ENCODE peak calls at places on chromosomes 11 and 22, in five cellular contexts. Q is HepG2, S is SK-N-SH, G is GM12878, T is K562. M is an unnamed sample.

GRCh38 chr11:108501396-108501795 is 3.2 kb upstream of the POGLUT3 start:
- DNase-seq in T (no peak), Q (no peak), G (no peak), S (no peak), M (no peak)

GRCh38 chr11:104148696-104149095 is 15.3 kb downstream of the PDGFD start:
- DNase-seq in Q (no peak), T (no peak), G (no peak), S (no peak), M (no peak)

GRCh38 chr11:96311120-96311568 is 31.9 kb downstream of the MAML2 start:
- DNase-seq in T (no peak), S (no peak), G (no peak), Q (no peak), M (no peak)

GRCh38 chr22:45246060-45246985 is 5.6 kb upstream of the KIAA0930 start:
- DNase-seq in G (no peak), Q (peak), S (peak), T (no peak), M (no peak)

GRCh38 chr11:128508785-128509518 is 78.4 kb downstream of the ETS1 start:
- DNase-seq in S (no peak), T (no peak), Q (no peak), G (no peak), M (no peak)

GRCh38 chr11:10493041-10493663 is 38.1 kb downstream of the AMPD3 start:
- DNase-seq in S (no peak), Q (no peak), G (no peak), T (no peak), M (no peak)

GRCh38 chr11:68667511-68668253 is 16.7 kb upstream of the GAL start:
- DNase-seq in Q (no peak), T (no peak), G (no peak), S (no peak), M (no peak)

GRCh38 chr11:4523666-4524065 is 21.3 kb upstream of the OR52M1 start:
- DNase-seq in G (no peak), S (no peak), Q (no peak), T (no peak), M (no peak)

GRCh38 chr11:83933008-83933407 is 646.8 kb upstream of the CCDC90B start:
- DNase-seq in S (peak), G (no peak), T (no peak), Q (no peak), M (no peak)

GRCh38 chr11:45225277-45225676 is 60.9 kb downstream of the SYT13 start:
- DNase-seq in Q (no peak), G (no peak), T (no peak), S (no peak), M (no peak)

GRCh38 chr11:40289370-40289769 is 1170.1 kb downstream of the LRRC4C start:
- DNase-seq in G (no peak), S (no peak), T (no peak), Q (no peak), M (no peak)

GRCh38 chr11:32833921-32834320 is 4.2 kb downstream of the PRRG4 start:
- DNase-seq in T (no peak), G (no peak), Q (no peak), S (no peak), M (no peak)

GRCh38 chr11:69213964-69214363 is 58.2 kb downstream of the SMIM38 start:
- DNase-seq in Q (no peak), S (no peak), G (no peak), T (no peak), M (no peak)

GRCh38 chr11:66842896-66843775 is at the start of gene RCE1:
- DNase-seq in T (peak), Q (peak), G (peak), S (peak), M (peak)

GRCh38 chr11:109132539-109132938 is 289.5 kb upstream of the C11orf87 start:
- DNase-seq in T (no peak), S (no peak), Q (no peak), G (no peak), M (no peak)

GRCh38 chr11:107619926-107620325 is 29.0 kb downstream of the ELMOD1 start:
- DNase-seq in T (no peak), G (no peak), Q (no peak), S (no peak), M (no peak)

GRCh38 chr11:129881570-129882170 is 13.7 kb downstream of the NFRKB start:
- DNase-seq in Q (peak), G (no peak), T (peak), S (peak), M (peak)

GRCh38 chr22:44359496-44360110 is 46.9 kb upstream of the SHISAL1 start:
- DNase-seq in S (no peak), T (no peak), Q (no peak), G (no peak), M (no peak)

GRCh38 chr11:122578168-122578825 is 77.2 kb upstream of the UBASH3B start:
- DNase-seq in S (no peak), Q (peak), T (no peak), G (no peak), M (no peak)

GRCh38 chr11:73283316-73284035 is 11.3 kb downstream of the P2RY6 start:
- DNase-seq in T (no peak), S (no peak), Q (no peak), G (no peak), M (no peak)

GRCh38 chr22:46659059-46659790 is 39.0 kb downstream of the GRAMD4 start:
- DNase-seq in G (no peak), S (no peak), T (no peak), Q (no peak), M (no peak)

GRCh38 chr22:49141761-49142160 is 685.9 kb downstream of the BRD1 start:
- DNase-seq in T (no peak), G (no peak), S (no peak), Q (no peak), M (no peak)

GRCh38 chr11:14463623-14464022 is 36.0 kb downstream of the COPB1 start:
- DNase-seq in T (no peak), S (no peak), Q (no peak), G (no peak), M (no peak)

GRCh38 chr22:17808688-17809403 is 34.6 kb upstream of the BID start:
- DNase-seq in T (no peak), Q (no peak), S (no peak), G (no peak), M (no peak)

GRCh38 chr11:67270256-67271211 is 4.3 kb downstream of the GRK2 start:
- DNase-seq in S (no peak), Q (no peak), T (no peak), G (no peak), M (no peak)

GRCh38 chr11:33829430-33830141 is 55.3 kb upstream of the FBXO3 start:
- DNase-seq in T (peak), G (peak), S (peak), Q (peak), M (peak)

GRCh38 chr11:30174265-30175022 is 56.4 kb upstream of the FSHB start:
- DNase-seq in G (no peak), S (no peak), T (no peak), Q (no peak), M (no peak)

GRCh38 chr11:101915811-101916291 is 471 bp downstream of the ANGPTL5 start:
- DNase-seq in S (peak), T (no peak), G (no peak), Q (no peak), M (no peak)

GRCh38 chr11:93059074-93059957 is 89.9 kb downstream of the MTNR1B start:
- DNase-seq in Q (no peak), T (no peak), G (no peak), S (no peak), M (no peak)

GRCh38 chr11:121931748-121932352 is 184.2 kb downstream of the BLID start:
- DNase-seq in S (no peak), G (no peak), T (no peak), Q (peak), M (no peak)

GRCh38 chr11:2406476-2406875 is 5.9 kb downstream of the TSSC4 start:
- DNase-seq in S (no peak), Q (no peak), G (no peak), T (no peak), M (no peak)

GRCh38 chr11:30349885-30350284 is 27.0 kb downstream of the ARL14EP start:
- DNase-seq in T (no peak), G (no peak), Q (no peak), S (no peak), M (no peak)

GRCh38 chr22:46807458-46807857 is 45.0 kb downstream of the TBC1D22A start:
- DNase-seq in S (no peak), G (no peak), Q (no peak), T (no peak), M (no peak)

GRCh38 chr11:17771841-17772401 is 37.3 kb downstream of the KCNC1 start:
- DNase-seq in T (no peak), G (no peak), S (no peak), Q (no peak), M (no peak)

GRCh38 chr11:35488117-35488516 is 37.3 kb downstream of the PAMR1 start:
- DNase-seq in T (no peak), Q (no peak), S (no peak), G (no peak), M (no peak)

GRCh38 chr11:5486421-5486820 is 2.1 kb upstream of the OR52D1 start:
- DNase-seq in T (no peak), G (no peak), S (no peak), Q (no peak), M (no peak)

GRCh38 chr11:112279901-112280267 is 19.2 kb upstream of the PLET1 start:
- DNase-seq in G (peak), T (peak), Q (peak), S (peak), M (peak)

DNA sequence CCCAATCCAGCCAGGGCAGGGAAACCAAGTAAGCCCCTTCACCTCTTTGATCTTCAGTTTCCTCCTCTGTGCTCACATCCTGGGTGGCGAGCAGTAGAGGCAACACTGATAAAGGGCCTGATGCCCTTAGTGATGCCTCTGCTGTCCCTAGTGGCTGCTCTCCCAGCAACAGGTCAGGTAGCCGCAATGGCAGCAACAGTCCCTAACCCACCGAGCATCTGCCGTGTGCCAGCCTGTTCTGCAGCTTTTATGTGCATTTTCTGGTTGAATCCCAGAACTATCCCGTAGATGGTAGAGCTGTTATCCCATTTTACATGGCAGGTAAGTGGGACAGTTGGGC is 5.2 kb downstream of the SCYL1 start:
- DNase-seq in S (peak), Q (no peak), G (no peak), T (peak), M (no peak)
- TF ChIP-seq FOXM1 in S (no peak), Q (no peak), G (no peak), T (no peak), M (no peak)

GRCh38 chr11:118290923-118291322 is 13.6 kb upstream of the CD3E start:
- DNase-seq in T (no peak), G (no peak), S (no peak), Q (peak), M (no peak)
- TF ChIP-seq FOXM1 in T (no peak), G (no peak), S (no peak), Q (no peak), M (no peak)

GRCh38 chr11:13328276-13328675 is 50.7 kb downstream of the BMAL1 start:
- DNase-seq in T (no peak), G (no peak), S (peak), Q (no peak), M (no peak)

GRCh38 chr11:13332124-13332523 is 54.5 kb downstream of the BMAL1 start:
- DNase-seq in T (no peak), G (no peak), S (no peak), Q (no peak), M (no peak)

GRCh38 chr11:13333456-13333957 is 55.9 kb downstream of the BMAL1 start:
- DNase-seq in Q (peak), T (no peak), S (no peak), G (no peak), M (no peak)

GRCh38 chr11:13327421-13327820 is 49.8 kb downstream of the BMAL1 start:
- DNase-seq in Q (no peak), T (no peak), G (no peak), S (no peak), M (no peak)

DNA sequence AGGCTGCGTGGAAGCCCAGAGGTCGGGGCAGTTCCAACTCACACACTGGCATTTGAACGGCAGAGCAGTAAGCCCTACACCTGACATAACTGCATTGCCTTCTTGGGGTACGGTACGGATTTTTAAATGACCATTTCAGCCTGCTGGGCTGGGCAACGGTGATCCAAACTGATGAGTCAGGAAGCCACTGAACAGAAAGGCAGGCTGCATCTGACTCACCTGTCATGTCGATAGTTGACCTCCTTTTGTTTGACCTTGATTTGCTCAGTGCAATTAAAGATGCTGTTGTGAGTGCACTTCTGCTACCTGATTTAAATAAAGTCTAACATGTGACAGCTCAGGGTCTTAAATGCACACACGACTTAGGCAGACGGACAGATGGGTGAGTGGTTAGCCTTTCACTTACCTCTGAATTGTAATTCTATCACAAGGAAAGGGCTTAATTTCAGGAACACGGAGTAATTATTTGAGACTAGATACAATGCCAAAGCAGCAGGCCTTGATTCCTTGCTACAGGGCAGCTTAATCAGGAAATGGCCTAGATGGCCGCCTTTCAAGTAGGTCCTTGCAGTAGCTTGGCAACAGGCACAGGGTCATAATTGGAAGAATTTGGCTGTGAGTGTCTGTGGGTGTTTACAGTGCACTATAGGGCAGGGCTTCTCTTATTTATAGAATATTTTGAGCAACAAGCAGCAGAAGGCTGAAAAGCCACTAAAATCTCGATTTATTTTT is 52.2 kb downstream of the BMAL1 start:
- DNase-seq in Q (no peak), S (peak), G (no peak), T (no peak), M (no peak)
- TF ChIP-seq FOXM1 in Q (no peak), S (no peak), G (no peak), T (no peak), M (no peak)

DNA sequence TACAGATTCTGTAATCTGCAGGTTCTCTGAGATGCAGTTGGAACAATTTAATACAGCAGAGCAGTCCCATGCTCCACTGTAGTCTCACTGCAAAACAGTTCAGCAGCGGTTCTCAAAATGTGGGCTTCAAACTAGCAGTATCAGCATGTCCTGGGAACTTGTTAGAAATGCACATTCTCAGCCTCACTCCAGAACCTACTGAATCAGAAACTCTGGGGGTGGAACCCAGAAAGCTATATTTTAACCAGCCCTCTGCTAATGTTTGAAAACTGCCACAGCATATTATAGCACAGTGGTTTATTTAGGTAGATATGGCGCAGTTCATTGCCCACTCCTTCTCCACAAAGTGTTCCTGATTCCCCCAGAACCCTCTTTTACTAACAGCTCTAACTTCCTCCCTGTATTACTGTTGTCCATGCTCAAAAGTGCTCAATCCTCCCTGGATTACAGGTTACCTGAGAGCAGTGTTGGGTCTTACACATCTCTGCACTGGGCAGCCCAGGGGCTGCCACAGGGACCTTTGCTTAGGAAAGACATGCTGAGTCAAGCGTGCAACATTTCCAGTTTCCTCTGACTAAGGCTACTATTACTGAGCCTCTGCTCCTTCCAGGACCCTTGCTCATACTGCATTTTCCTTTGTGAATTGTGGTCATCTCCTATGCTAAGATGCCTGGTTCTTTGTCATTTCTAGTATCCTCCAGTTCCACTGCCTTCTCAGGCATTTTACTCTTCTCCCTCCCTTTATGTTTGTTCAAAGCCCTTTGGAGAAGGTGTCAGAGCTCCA is 7.7 kb upstream of the DGAT2 start:
- DNase-seq in Q (no peak), T (no peak), G (no peak), S (no peak), M (no peak)
- TF ChIP-seq FOXM1 in Q (no peak), T (no peak), G (no peak), S (no peak), M (no peak)

GRCh38 chr22:50281957-50282356 is 11.8 kb upstream of the MAPK11 start:
- DNase-seq in G (no peak), T (no peak), Q (no peak), S (no peak), M (no peak)
- TF ChIP-seq FOXM1 in G (no peak), T (no peak), Q (no peak), S (no peak), M (no peak)